ENCODE peak calls at places on chromosome 10, in four cellular contexts. R, K, Z and P are unnamed samples.

GRCh38 chr10:62044569-62044968 is 143.1 kb downstream of the ARID5B start:
- DNase-seq in R (no peak), K (no peak), Z (no peak), P (no peak)

GRCh38 chr10:80664071-80664680 is 126.5 kb downstream of the SH2D4B start:
- DNase-seq in R (peak; percentile 56), K (peak; percentile 81), Z (no peak), P (peak; percentile 95)

GRCh38 chr10:125878957-125879835 is 1.9 kb downstream of the DHX32 start:
- DNase-seq in R (peak; percentile 87), K (no peak), Z (no peak), P (no peak)

GRCh38 chr10:66321746-66322145 is 604.1 kb upstream of the LRRTM3 start:
- DNase-seq in R (no peak), K (no peak), Z (no peak), P (no peak)

GRCh38 chr10:62815373-62816111 is 624 bp downstream of the EGR2 start:
- DNase-seq in R (no peak), K (no peak), Z (no peak), P (no peak)

GRCh38 chr10:1180836-1181235 is 124.7 kb downstream of the WDR37 start:
- DNase-seq in R (no peak), K (peak; percentile 23), Z (no peak), P (no peak)

GRCh38 chr10:75703191-75703861 is 271.9 kb downstream of the LRMDA start:
- DNase-seq in R (no peak), K (no peak), Z (no peak), P (no peak)

GRCh38 chr10:30647089-30647488 is 17.5 kb upstream of the LYZL2 start:
- DNase-seq in R (no peak), K (no peak), Z (no peak), P (no peak)

GRCh38 chr10:112789248-112789647 is 160.8 kb upstream of the TCF7L2 start:
- DNase-seq in R (no peak), K (no peak), Z (no peak), P (no peak)

GRCh38 chr10:44703241-44704155 is 207.6 kb upstream of the TMEM72 start:
- DNase-seq in R (no peak), K (no peak), Z (no peak), P (no peak)

GRCh38 chr10:124953421-124953820 is 11.5 kb downstream of the ZRANB1 start:
- DNase-seq in R (peak; percentile 30), K (no peak), Z (no peak), P (no peak)

GRCh38 chr10:86880971-86881370 is 76.4 kb downstream of the MMRN2 start:
- DNase-seq in R (no peak), K (no peak), Z (no peak), P (no peak)

GRCh38 chr10:92734288-92734687 is 44.5 kb downstream of the HHEX start:
- DNase-seq in R (no peak), K (peak; percentile 25), Z (no peak), P (no peak)

GRCh38 chr10:95388072-95388471 is 97.3 kb upstream of the PDLIM1 start:
- DNase-seq in R (no peak), K (no peak), Z (no peak), P (no peak)

GRCh38 chr10:122468220-122468922 is 7.0 kb downstream of the HTRA1 start:
- DNase-seq in R (no peak), K (no peak), Z (no peak), P (no peak)

GRCh38 chr10:68208424-68209042 is 23.4 kb downstream of the ATOH7 start:
- DNase-seq in R (peak; percentile 72), K (peak; percentile 62), Z (peak; percentile 20), P (peak; percentile 82)

GRCh38 chr10:110456046-110456445 is 41.7 kb upstream of the DUSP5 start:
- DNase-seq in R (no peak), K (no peak), Z (no peak), P (no peak)

GRCh38 chr10:6957851-6958250 is 377.8 kb upstream of the PRKCQ start:
- DNase-seq in R (no peak), K (no peak), Z (no peak), P (no peak)

GRCh38 chr10:125218967-125219366 is 58.6 kb upstream of the CTBP2 start:
- DNase-seq in R (no peak), K (no peak), Z (no peak), P (no peak)

GRCh38 chr10:29304259-29305030 is 15.6 kb downstream of the LYZL1 start:
- DNase-seq in R (peak; percentile 68), K (peak; percentile 67), Z (no peak), P (peak; percentile 65)

GRCh38 chr10:89783406-89783805 is 82.0 kb downstream of the KIF20B start:
- DNase-seq in R (no peak), K (no peak), Z (no peak), P (no peak)

GRCh38 chr10:126659750-126660149 is 10.7 kb downstream of the C10orf90 start:
- DNase-seq in R (no peak), K (no peak), Z (no peak), P (no peak)

GRCh38 chr10:131743190-131744151 is 157.3 kb upstream of the PPP2R2D start:
- DNase-seq in R (no peak), K (no peak), Z (peak; percentile 45), P (no peak)

GRCh38 chr10:1358860-1359598 is 302.8 kb downstream of the WDR37 start:
- DNase-seq in R (no peak), K (no peak), Z (no peak), P (no peak)

GRCh38 chr10:4673279-4674040 is 152.5 kb upstream of the AKR1E2 start:
- DNase-seq in R (no peak), K (no peak), Z (no peak), P (no peak)

GRCh38 chr10:13001041-13001886 is at the start of gene CCDC3:
- DNase-seq in R (no peak), K (peak; percentile 3), Z (no peak), P (peak; percentile 61)

GRCh38 chr10:12993595-12993994 is 7.9 kb downstream of the CCDC3 start:
- DNase-seq in R (no peak), K (no peak), Z (no peak), P (no peak)

GRCh38 chr10:13000431-13000830 is 1.1 kb downstream of the CCDC3 start:
- DNase-seq in R (no peak), K (no peak), Z (no peak), P (no peak)

GRCh38 chr10:12995425-12995861 is 6.1 kb downstream of the CCDC3 start:
- DNase-seq in R (no peak), K (no peak), Z (no peak), P (no peak)
- TF ChIP-seq ETV6 in R (no peak), K (no peak), Z (no peak), P (no peak)

DNA sequence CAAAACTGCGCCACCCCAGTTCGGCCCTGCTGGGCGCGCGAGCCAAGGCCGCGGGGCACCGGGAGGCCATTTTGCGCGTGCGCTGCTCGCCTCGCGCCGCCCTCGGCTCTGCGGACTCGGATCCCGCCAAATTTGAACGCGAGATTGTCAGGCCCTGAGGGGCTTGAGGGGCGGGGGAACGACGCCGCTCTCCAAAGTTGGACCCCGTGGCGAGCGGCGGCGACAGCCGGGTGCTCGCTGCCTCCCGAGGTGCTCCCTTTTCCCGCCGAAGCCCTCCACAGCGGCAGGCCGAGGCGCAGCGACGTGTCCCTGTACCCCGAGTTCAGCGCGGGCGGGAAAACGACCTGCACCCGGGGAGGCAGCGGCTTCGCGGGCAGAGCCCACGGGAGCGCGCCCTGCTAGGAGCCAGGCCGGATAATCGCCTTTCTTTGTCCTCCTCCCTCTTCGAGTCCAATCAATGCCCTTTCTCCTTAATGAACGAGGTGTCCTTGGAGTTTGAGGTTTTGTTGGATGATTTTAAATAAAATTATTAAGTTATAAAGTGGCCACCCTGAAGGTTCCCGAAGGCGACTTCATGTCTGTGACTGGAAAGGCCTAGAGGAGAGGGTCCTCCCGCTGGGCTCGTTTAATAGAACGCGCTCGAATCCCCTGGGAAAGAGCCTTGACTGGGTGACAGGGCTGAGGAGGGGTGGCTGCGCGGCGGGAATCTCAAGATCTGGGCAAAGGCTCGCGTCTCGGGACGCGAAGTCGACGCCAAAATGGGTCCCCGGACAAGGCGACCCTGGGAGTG is 10.7 kb upstream of the SPAG6 start:
- DNase-seq in R (no peak), K (no peak), Z (no peak), P (peak; percentile 77)
- TF ChIP-seq CBFB in R (no peak), K (no peak), Z (no peak), P (no peak)

DNA sequence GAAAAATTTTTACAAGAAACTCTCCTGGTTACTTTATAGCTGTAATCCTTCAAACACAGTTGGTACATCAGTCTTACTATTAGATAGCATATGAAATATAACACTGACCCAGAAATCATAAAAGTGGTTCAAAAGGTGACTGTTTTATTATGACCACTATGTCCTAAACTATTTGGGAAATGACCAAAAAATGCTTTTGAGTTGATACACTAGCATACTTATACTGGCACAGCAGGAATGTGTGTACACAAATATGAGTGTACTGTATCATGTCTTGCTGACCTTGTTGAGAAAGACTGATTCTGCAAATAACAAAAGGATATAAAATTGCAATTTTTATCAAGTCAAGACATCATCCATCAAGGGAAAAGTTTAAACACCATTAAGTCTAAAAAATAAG is 24.3 kb downstream of the CSTF2T start:
- DNase-seq in R (no peak), K (no peak), Z (no peak), P (no peak)
- TF ChIP-seq ESRRA in R (no peak), K (no peak), Z (no peak), P (no peak)

DNA sequence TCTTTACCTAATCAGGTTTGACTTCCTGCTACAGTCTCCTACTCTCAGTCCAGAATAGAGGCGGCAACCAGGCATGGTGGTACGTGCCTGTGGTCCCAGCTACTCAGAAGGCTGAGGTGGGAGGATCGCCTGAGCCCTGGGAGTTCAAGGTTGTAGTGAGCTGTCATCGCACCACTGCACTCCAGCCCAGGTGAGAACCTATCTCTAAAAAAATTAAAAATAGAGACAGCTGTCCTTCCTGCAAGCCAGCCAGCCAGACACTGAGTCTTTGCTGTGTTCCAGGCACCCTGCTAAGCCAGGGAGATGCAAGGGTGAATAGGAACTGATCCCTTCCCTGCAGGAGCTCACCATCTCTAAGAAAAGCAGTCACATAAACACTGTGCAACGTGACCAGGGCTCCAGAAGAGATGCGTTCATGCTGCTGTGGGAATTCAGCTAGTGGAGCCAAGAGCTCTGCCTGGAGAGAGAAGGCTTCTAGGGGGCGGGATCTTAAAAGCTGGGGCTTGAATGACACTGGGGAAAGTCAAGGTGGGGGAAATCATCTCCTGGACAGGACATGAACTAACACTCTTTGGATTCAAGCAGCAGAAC is 22.1 kb upstream of the SLIT1 start:
- DNase-seq in R (no peak), K (no peak), Z (no peak), P (no peak)
- TF ChIP-seq ETV6 in R (no peak), K (no peak), Z (no peak), P (no peak)

GRCh38 chr10:33945051-33945450 is 610.6 kb upstream of the NRP1 start:
- DNase-seq in R (no peak), K (no peak), Z (no peak), P (no peak)
- TF ChIP-seq CBFB in R (no peak), K (no peak), Z (no peak), P (no peak)

GRCh38 chr10:78903351-78903940 is 165.3 kb upstream of the ZMIZ1 start:
- DNase-seq in R (no peak), K (no peak), Z (no peak), P (no peak)
- TF ChIP-seq ESRRA in R (no peak), K (no peak), Z (no peak), P (no peak)